ENCODE peak calls at places on chromosomes 3 and 15, in seven cellular contexts. U is fibroblast of mammary gland; Z is psoas muscle; O is nephron progenitor cell; Q is glutamatergic neuron; B is activated CD8-positive, alpha-beta T cell treated with anti-CD3 and anti-CD28 coated beads for 36 hours; M is HFF-Myc. R is an unnamed sample.

GRCh38 chr15:73530649-73531048 is 87.7 kb downstream of the REC114 start:
- DNase-seq in U (peak), Z (no peak), O (no peak), Q (no peak), B (no peak), M (no peak), R (no peak)

GRCh38 chr3:46845397-46845859 is 17.8 kb downstream of the MYL3 start:
- DNase-seq in U (peak), Z (peak), O (peak), Q (no peak), B (peak), M (peak), R (peak)

GRCh38 chr3:71681224-71681668 is 44.0 kb downstream of the EIF4E3 start:
- DNase-seq in U (peak), Z (peak), O (peak), Q (peak), B (peak), M (peak), R (peak)

GRCh38 chr3:1055870-1056269 is 37.0 kb upstream of the CNTN6 start:
- DNase-seq in U (no peak), Z (no peak), O (no peak), Q (no peak), B (no peak), M (no peak), R (no peak)

GRCh38 chr15:52557242-52557641 is 11.6 kb downstream of the ARPP19 start:
- DNase-seq in U (no peak), Z (no peak), O (no peak), Q (no peak), B (no peak), M (no peak), R (no peak)

GRCh38 chr3:28349397-28350000 is 875 bp upstream of the AZI2 start:
- DNase-seq in U (peak), Z (no peak), O (no peak), Q (no peak), B (no peak), M (no peak), R (no peak)

GRCh38 chr3:37793889-37794591 is 67.6 kb upstream of the CTDSPL start:
- DNase-seq in U (no peak), Z (no peak), O (no peak), Q (no peak), B (no peak), M (no peak), R (no peak)

GRCh38 chr3:45976191-45977091 is 19.2 kb downstream of the FYCO1 start:
- DNase-seq in U (no peak), Z (no peak), O (no peak), Q (no peak), B (peak), M (no peak), R (no peak)

GRCh38 chr3:45092132-45093031 is 53.8 kb downstream of the CDCP1 start:
- DNase-seq in U (peak), Z (no peak), O (peak), Q (no peak), B (no peak), M (no peak), R (no peak)

GRCh38 chr3:117045143-117045542 is 335.6 kb downstream of the TUSC7 start:
- DNase-seq in U (no peak), Z (no peak), O (peak), Q (peak), B (no peak), M (no peak), R (no peak)

GRCh38 chr15:77030042-77030927 is 35.4 kb downstream of the PSTPIP1 start:
- DNase-seq in U (no peak), Z (peak), O (peak), Q (no peak), B (peak), M (no peak), R (peak)

GRCh38 chr3:142448424-142448823 is 587 bp upstream of the XRN1 start:
- DNase-seq in U (no peak), Z (no peak), O (no peak), Q (no peak), B (no peak), M (no peak), R (no peak)

GRCh38 chr15:77607111-77607893 is 25.4 kb downstream of the LINGO1 start:
- DNase-seq in U (peak), Z (no peak), O (peak), Q (peak), B (no peak), M (no peak), R (no peak)

GRCh38 chr3:179068779-179069530 is 2.7 kb downstream of the ZMAT3 start:
- DNase-seq in U (peak), Z (no peak), O (peak), Q (peak), B (peak), M (no peak), R (peak)

GRCh38 chr3:152047465-152047864 is 174.0 kb downstream of the SUCNR1 start:
- DNase-seq in U (peak), Z (no peak), O (no peak), Q (no peak), B (no peak), M (no peak), R (no peak)

GRCh38 chr3:185807455-185808068 is 17.3 kb downstream of the IGF2BP2 start:
- DNase-seq in U (peak), Z (no peak), O (no peak), Q (no peak), B (no peak), M (peak), R (no peak)

GRCh38 chr3:195932418-195933043 is 24.2 kb upstream of the TNK2 start:
- DNase-seq in U (no peak), Z (no peak), O (no peak), Q (no peak), B (no peak), M (no peak), R (no peak)

GRCh38 chr3:150737874-150738679 is 24.9 kb downstream of the SIAH2 start:
- DNase-seq in U (peak), Z (no peak), O (no peak), Q (no peak), B (peak), M (no peak), R (no peak)

GRCh38 chr3:151003024-151003771 is 30.7 kb upstream of the CLRN1 start:
- DNase-seq in U (peak), Z (no peak), O (no peak), Q (no peak), B (no peak), M (no peak), R (no peak)

GRCh38 chr15:78077053-78077859 is at the start of gene TBC1D2B:
- DNase-seq in U (peak), Z (peak), O (peak), Q (peak), B (peak), M (no peak), R (peak)

GRCh38 chr3:114584734-114585371 is 291.0 kb downstream of the TIGIT start:
- DNase-seq in U (peak), Z (no peak), O (no peak), Q (no peak), B (no peak), M (no peak), R (no peak)

GRCh38 chr3:10074666-10075065 is 33.4 kb downstream of the FANCD2OS start:
- DNase-seq in U (no peak), Z (no peak), O (no peak), Q (no peak), B (no peak), M (no peak), R (no peak)

DNA sequence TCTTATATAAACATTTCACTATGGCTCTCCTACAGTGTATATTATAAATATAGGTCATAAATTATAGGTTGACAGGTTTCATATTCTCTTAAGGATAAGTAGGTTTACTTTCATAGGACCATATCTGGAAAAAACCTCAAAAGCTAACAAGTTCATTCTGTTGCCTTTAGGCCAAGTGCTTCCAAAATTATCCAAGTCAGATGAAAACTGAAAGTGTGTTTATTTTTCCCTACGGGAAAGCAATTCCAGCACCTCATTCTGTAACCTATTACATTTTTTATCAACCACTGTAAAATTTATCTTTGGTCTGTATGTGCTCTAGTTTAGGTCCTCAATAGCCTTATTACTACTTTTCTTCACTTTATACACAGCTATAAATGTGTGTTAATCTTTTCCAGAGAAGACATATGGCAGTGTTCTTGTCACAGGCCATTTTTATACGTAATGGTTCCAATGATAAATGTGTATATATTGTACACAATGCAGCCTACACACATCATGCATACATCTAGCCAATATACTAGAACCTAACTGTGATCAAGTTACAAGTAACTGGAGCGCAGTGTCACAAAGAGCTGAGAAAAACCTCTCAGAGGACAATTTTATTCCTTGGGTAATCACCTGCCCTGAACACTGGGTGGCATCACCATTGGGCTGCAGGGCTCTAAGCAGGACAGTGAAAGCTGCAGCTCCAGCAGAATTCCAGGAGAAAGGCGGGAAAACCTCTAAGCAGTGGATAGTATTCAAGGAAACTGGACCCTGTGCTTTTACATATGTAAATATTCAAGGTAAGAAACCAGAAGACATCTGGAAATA is 251.3 kb downstream of the CTNNB1 start:
- DNase-seq in U (no peak), Z (no peak), O (no peak), Q (no peak), B (no peak), M (peak), R (no peak)
- TF ChIP-seq CTCF in U (no peak), Z (no peak), O (no peak), Q (no peak), B (no peak), M (no peak), R (no peak)

GRCh38 chr15:64651573-64652260 is 123.7 kb downstream of the RBPMS2 start:
- DNase-seq in U (no peak), Z (no peak), O (no peak), Q (no peak), B (peak), M (no peak), R (peak)

GRCh38 chr15:64656508-64656907 is 118.9 kb downstream of the RBPMS2 start:
- DNase-seq in U (no peak), Z (no peak), O (no peak), Q (no peak), B (no peak), M (no peak), R (no peak)

GRCh38 chr15:64653757-64654156 is 121.6 kb downstream of the RBPMS2 start:
- DNase-seq in U (peak), Z (no peak), O (no peak), Q (no peak), B (no peak), M (no peak), R (no peak)
- TF ChIP-seq CTCF in U (peak), Z (peak), O (no peak), Q (no peak), B (peak), M (no peak), R (peak)

DNA sequence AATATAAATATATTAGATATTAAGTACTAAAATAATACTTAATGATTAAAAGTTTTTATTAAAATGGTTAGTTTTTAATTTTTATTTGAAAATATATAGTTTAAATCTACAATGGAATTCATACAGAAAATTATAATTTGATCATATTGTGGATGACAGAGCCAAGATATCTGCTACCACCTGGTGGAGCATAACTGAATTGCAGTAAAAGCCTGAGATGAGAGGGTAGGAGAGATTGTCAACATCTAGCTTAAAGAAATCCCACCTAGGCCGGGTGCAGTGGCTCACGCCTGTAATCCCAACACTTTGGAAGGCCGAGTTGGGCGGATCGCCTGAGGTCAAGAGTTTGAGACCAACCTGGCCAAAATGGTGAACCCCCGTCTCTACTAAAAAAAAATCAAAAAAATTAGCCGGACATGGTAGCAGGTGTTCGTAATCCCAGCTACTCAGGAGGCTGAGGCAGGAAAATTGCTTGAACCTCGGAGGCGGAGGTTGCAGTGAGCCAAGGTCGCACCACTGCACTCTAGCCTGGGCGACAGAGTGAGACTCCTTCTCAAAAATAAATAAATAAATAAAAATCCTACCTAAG is 25.1 kb upstream of the CSTA start:
- DNase-seq in U (peak), Z (no peak), O (peak), Q (no peak), B (peak), M (peak), R (no peak)
- TF ChIP-seq CTCF in U (peak), Z (peak), O (peak), Q (peak), B (peak), M (peak), R (peak)

GRCh38 chr3:55817177-55817576 is 330.1 kb upstream of the WNT5A start:
- DNase-seq in U (no peak), Z (no peak), O (no peak), Q (no peak), B (no peak), M (no peak), R (no peak)

GRCh38 chr3:55819005-55819404 is 331.9 kb upstream of the WNT5A start:
- DNase-seq in U (no peak), Z (no peak), O (no peak), Q (no peak), B (no peak), M (no peak), R (no peak)

GRCh38 chr3:55815262-55815661 is 328.2 kb upstream of the WNT5A start:
- DNase-seq in U (no peak), Z (no peak), O (no peak), Q (no peak), B (no peak), M (no peak), R (no peak)

GRCh38 chr3:55823001-55823400 is 335.9 kb upstream of the WNT5A start:
- DNase-seq in U (no peak), Z (no peak), O (no peak), Q (no peak), B (no peak), M (no peak), R (no peak)

DNA sequence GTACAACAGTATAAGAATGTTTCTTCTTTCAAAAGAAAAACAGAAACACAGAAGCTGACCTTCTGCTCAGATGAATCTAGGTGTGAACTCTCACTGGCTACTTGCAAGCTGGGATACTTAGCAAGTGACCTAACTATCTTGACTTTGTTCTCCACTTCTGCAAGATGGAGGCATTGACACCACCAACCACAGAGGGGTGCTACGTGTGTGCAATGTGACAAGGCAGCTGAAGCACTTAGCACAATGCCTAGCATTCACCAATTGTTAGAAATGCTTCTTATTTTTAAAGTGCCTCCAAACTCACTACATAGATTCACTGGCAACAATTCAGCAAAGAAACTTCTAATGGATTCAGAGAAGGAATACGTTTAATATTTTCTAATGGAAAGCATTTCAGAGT is 331.4 kb upstream of the WNT5A start:
- DNase-seq in U (no peak), Z (no peak), O (no peak), Q (no peak), B (no peak), M (no peak), R (no peak)
- TF ChIP-seq CTCF in U (no peak), Z (no peak), O (no peak), Q (no peak), B (no peak), M (no peak), R (no peak)

DNA sequence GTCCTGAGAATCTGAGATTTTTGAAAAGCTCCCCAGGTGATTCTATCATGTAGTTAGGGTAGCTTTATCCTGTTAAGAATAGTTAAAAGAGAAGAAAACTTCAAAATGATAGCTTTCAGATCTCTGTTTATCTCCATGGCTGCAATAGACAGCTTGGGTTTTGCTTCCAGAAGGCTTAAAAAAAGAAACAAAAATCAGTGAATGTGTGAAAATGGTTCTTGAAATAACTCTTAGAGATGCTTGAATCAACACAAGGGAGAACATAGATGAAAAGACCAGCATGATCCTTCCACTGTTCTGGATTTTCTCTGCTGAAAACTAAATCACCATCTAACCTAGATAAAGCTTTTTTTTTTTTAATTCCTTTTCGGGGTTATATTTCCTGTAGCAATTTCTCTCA is 60.9 kb upstream of the TMC3 start:
- DNase-seq in U (no peak), Z (no peak), O (no peak), Q (no peak), B (no peak), M (no peak), R (no peak)
- TF ChIP-seq CTCF in U (no peak), Z (no peak), O (no peak), Q (no peak), B (no peak), M (no peak), R (no peak)

DNA sequence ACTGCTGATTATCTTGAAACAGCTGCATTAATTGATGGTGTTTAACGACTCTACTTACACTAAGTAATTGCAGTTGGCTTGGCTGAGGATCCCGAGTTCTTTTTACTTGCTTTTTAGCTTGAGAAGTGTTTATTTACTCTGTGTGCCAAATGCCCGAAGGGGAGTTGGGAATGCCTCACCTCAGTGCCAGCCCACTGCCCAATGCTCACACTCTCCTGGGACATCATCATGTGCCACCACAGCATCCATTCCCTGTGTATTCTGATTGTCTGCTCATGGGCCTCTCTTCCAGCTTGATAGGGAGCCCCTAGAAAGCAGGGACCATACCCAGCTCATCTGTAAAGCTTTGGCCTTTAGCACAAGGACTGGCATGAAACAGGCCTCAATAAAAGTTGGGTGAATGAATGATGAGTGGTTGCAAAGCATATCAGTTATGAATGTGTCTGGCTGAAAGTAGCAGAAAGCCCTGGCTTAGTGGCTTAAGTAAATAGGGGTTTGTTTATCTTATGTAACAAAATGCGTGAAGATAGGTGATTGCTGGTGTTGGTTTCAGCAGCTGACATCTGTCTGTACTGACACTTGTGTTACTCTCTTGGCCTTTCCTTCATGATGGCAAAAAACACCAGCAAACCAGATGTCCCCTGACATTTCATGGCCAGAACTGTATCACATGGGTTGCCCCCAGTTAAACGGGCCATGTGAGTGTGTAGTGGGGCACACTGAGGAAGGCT is 8.1 kb downstream of the PXYLP1 start:
- DNase-seq in U (no peak), Z (no peak), O (no peak), Q (no peak), B (no peak), M (no peak), R (no peak)
- TF ChIP-seq CTCF in U (no peak), Z (no peak), O (no peak), Q (no peak), B (no peak), M (no peak), R (no peak)

GRCh38 chr3:24348348-24348747 is 146.3 kb downstream of the THRB start:
- DNase-seq in U (no peak), Z (no peak), O (no peak), Q (no peak), B (no peak), M (no peak), R (no peak)

GRCh38 chr3:24342275-24342674 is 152.4 kb downstream of the THRB start:
- DNase-seq in U (no peak), Z (no peak), O (no peak), Q (no peak), B (no peak), M (no peak), R (no peak)

GRCh38 chr3:24343084-24343783 is 151.4 kb downstream of the THRB start:
- DNase-seq in U (peak), Z (no peak), O (no peak), Q (no peak), B (no peak), M (no peak), R (no peak)

GRCh38 chr3:24341668-24342067 is 153.0 kb downstream of the THRB start:
- DNase-seq in U (peak), Z (no peak), O (no peak), Q (no peak), B (no peak), M (no peak), R (no peak)

GRCh38 chr3:24344784-24345439 is 149.7 kb downstream of the THRB start:
- DNase-seq in U (peak), Z (no peak), O (no peak), Q (no peak), B (no peak), M (no peak), R (no peak)
- TF ChIP-seq CTCF in U (no peak), Z (no peak), O (no peak), Q (no peak), B (no peak), M (no peak), R (no peak)

R was measured in GM13977.